ENCODE peak calls at places on chromosomes 7 and 10, in six cellular contexts. One of them, this sample, is unnamed.

GRCh38 chr7:47298636-47299035 is 283.3 kb downstream of the TNS3 start:
- DNase-seq in activated naive CD8-positive, alpha-beta T cell treated with anti-CD3 and anti-CD28 coated beads, Interleukin-2, amount 50 U/mL, for 16 hours: no peak
- DNase-seq in uterus: no peak
- DNase-seq in BJ: no peak
- DNase-seq in activated CD8-positive, alpha-beta memory T cell treated with anti-CD3 and anti-CD28 coated beads for 1 hour: no peak
- DNase-seq in HS-5: no peak
- DNase-seq in this sample: no peak

GRCh38 chr10:6061056-6061455 is 1.1 kb downstream of the IL2RA start:
- DNase-seq in activated naive CD8-positive, alpha-beta T cell treated with anti-CD3 and anti-CD28 coated beads, Interleukin-2, amount 50 U/mL, for 16 hours: no peak
- DNase-seq in uterus: no peak
- DNase-seq in HS-5: no peak
- DNase-seq in BJ: no peak
- DNase-seq in activated CD8-positive, alpha-beta memory T cell treated with anti-CD3 and anti-CD28 coated beads for 1 hour: no peak
- DNase-seq in this sample: no peak

GRCh38 chr10:110323503-110323902 is 18.8 kb upstream of the SMNDC1 start:
- DNase-seq in activated CD8-positive, alpha-beta memory T cell treated with anti-CD3 and anti-CD28 coated beads for 1 hour: no peak
- DNase-seq in uterus: no peak
- DNase-seq in activated naive CD8-positive, alpha-beta T cell treated with anti-CD3 and anti-CD28 coated beads, Interleukin-2, amount 50 U/mL, for 16 hours: no peak
- DNase-seq in BJ: peak
- DNase-seq in HS-5: peak
- DNase-seq in this sample: peak

GRCh38 chr10:23331567-23332290 is 12.9 kb downstream of the C10orf67 start:
- DNase-seq in activated CD8-positive, alpha-beta memory T cell treated with anti-CD3 and anti-CD28 coated beads for 1 hour: no peak
- DNase-seq in HS-5: peak
- DNase-seq in BJ: no peak
- DNase-seq in uterus: no peak
- DNase-seq in activated naive CD8-positive, alpha-beta T cell treated with anti-CD3 and anti-CD28 coated beads, Interleukin-2, amount 50 U/mL, for 16 hours: no peak
- DNase-seq in this sample: peak

GRCh38 chr10:470339-471003 is 219.0 kb downstream of the DIP2C start:
- DNase-seq in HS-5: no peak
- DNase-seq in BJ: no peak
- DNase-seq in uterus: no peak
- DNase-seq in activated CD8-positive, alpha-beta memory T cell treated with anti-CD3 and anti-CD28 coated beads for 1 hour: no peak
- DNase-seq in activated naive CD8-positive, alpha-beta T cell treated with anti-CD3 and anti-CD28 coated beads, Interleukin-2, amount 50 U/mL, for 16 hours: no peak
- DNase-seq in this sample: no peak

GRCh38 chr7:127885843-127886242 is 145.4 kb downstream of the LRRC4 start:
- DNase-seq in activated naive CD8-positive, alpha-beta T cell treated with anti-CD3 and anti-CD28 coated beads, Interleukin-2, amount 50 U/mL, for 16 hours: no peak
- DNase-seq in uterus: no peak
- DNase-seq in HS-5: no peak
- DNase-seq in activated CD8-positive, alpha-beta memory T cell treated with anti-CD3 and anti-CD28 coated beads for 1 hour: no peak
- DNase-seq in BJ: no peak
- DNase-seq in this sample: peak

GRCh38 chr7:120960714-120961113 is 10.1 kb downstream of the ING3 start:
- DNase-seq in uterus: no peak
- DNase-seq in activated naive CD8-positive, alpha-beta T cell treated with anti-CD3 and anti-CD28 coated beads, Interleukin-2, amount 50 U/mL, for 16 hours: no peak
- DNase-seq in activated CD8-positive, alpha-beta memory T cell treated with anti-CD3 and anti-CD28 coated beads for 1 hour: no peak
- DNase-seq in BJ: no peak
- DNase-seq in HS-5: no peak
- DNase-seq in this sample: no peak

GRCh38 chr10:99339563-99340047 is 10.4 kb downstream of the CNNM1 start:
- DNase-seq in activated naive CD8-positive, alpha-beta T cell treated with anti-CD3 and anti-CD28 coated beads, Interleukin-2, amount 50 U/mL, for 16 hours: no peak
- DNase-seq in HS-5: no peak
- DNase-seq in activated CD8-positive, alpha-beta memory T cell treated with anti-CD3 and anti-CD28 coated beads for 1 hour: no peak
- DNase-seq in BJ: no peak
- DNase-seq in uterus: no peak
- DNase-seq in this sample: no peak

GRCh38 chr10:112250555-112250954 is 32.6 kb upstream of the TECTB start:
- DNase-seq in HS-5: peak
- DNase-seq in BJ: no peak
- DNase-seq in activated CD8-positive, alpha-beta memory T cell treated with anti-CD3 and anti-CD28 coated beads for 1 hour: no peak
- DNase-seq in uterus: no peak
- DNase-seq in activated naive CD8-positive, alpha-beta T cell treated with anti-CD3 and anti-CD28 coated beads, Interleukin-2, amount 50 U/mL, for 16 hours: no peak
- DNase-seq in this sample: peak

GRCh38 chr10:125691160-125691981 is 8.4 kb upstream of the TEX36 start:
- DNase-seq in HS-5: no peak
- DNase-seq in activated CD8-positive, alpha-beta memory T cell treated with anti-CD3 and anti-CD28 coated beads for 1 hour: no peak
- DNase-seq in uterus: no peak
- DNase-seq in activated naive CD8-positive, alpha-beta T cell treated with anti-CD3 and anti-CD28 coated beads, Interleukin-2, amount 50 U/mL, for 16 hours: no peak
- DNase-seq in BJ: peak
- DNase-seq in this sample: peak

GRCh38 chr10:59004392-59004791 is 172.1 kb upstream of the PHYHIPL start:
- DNase-seq in activated CD8-positive, alpha-beta memory T cell treated with anti-CD3 and anti-CD28 coated beads for 1 hour: no peak
- DNase-seq in BJ: no peak
- DNase-seq in activated naive CD8-positive, alpha-beta T cell treated with anti-CD3 and anti-CD28 coated beads, Interleukin-2, amount 50 U/mL, for 16 hours: no peak
- DNase-seq in HS-5: no peak
- DNase-seq in uterus: no peak
- DNase-seq in this sample: no peak

GRCh38 chr7:2643386-2644229 is 11.8 kb downstream of the TTYH3 start:
- DNase-seq in BJ: no peak
- DNase-seq in HS-5: no peak
- DNase-seq in uterus: no peak
- DNase-seq in activated CD8-positive, alpha-beta memory T cell treated with anti-CD3 and anti-CD28 coated beads for 1 hour: no peak
- DNase-seq in activated naive CD8-positive, alpha-beta T cell treated with anti-CD3 and anti-CD28 coated beads, Interleukin-2, amount 50 U/mL, for 16 hours: no peak
- DNase-seq in this sample: no peak

GRCh38 chr10:48604408-48605263 is at the start of gene ARHGAP22:
- DNase-seq in uterus: peak
- DNase-seq in activated CD8-positive, alpha-beta memory T cell treated with anti-CD3 and anti-CD28 coated beads for 1 hour: no peak
- DNase-seq in BJ: no peak
- DNase-seq in HS-5: no peak
- DNase-seq in activated naive CD8-positive, alpha-beta T cell treated with anti-CD3 and anti-CD28 coated beads, Interleukin-2, amount 50 U/mL, for 16 hours: no peak
- DNase-seq in this sample: peak

GRCh38 chr10:62024026-62024701 is 122.7 kb downstream of the ARID5B start:
- DNase-seq in activated CD8-positive, alpha-beta memory T cell treated with anti-CD3 and anti-CD28 coated beads for 1 hour: no peak
- DNase-seq in HS-5: no peak
- DNase-seq in BJ: no peak
- DNase-seq in activated naive CD8-positive, alpha-beta T cell treated with anti-CD3 and anti-CD28 coated beads, Interleukin-2, amount 50 U/mL, for 16 hours: no peak
- DNase-seq in uterus: no peak
- DNase-seq in this sample: no peak

GRCh38 chr10:111249925-111250324 is 173.1 kb downstream of the ADRA2A start:
- DNase-seq in BJ: no peak
- DNase-seq in HS-5: no peak
- DNase-seq in activated CD8-positive, alpha-beta memory T cell treated with anti-CD3 and anti-CD28 coated beads for 1 hour: no peak
- DNase-seq in activated naive CD8-positive, alpha-beta T cell treated with anti-CD3 and anti-CD28 coated beads, Interleukin-2, amount 50 U/mL, for 16 hours: no peak
- DNase-seq in uterus: no peak
- DNase-seq in this sample: no peak

GRCh38 chr10:104300736-104301292 is 31.8 kb downstream of the GSTO2 start:
- DNase-seq in uterus: peak
- DNase-seq in activated CD8-positive, alpha-beta memory T cell treated with anti-CD3 and anti-CD28 coated beads for 1 hour: no peak
- DNase-seq in activated naive CD8-positive, alpha-beta T cell treated with anti-CD3 and anti-CD28 coated beads, Interleukin-2, amount 50 U/mL, for 16 hours: no peak
- DNase-seq in HS-5: peak
- DNase-seq in BJ: peak
- DNase-seq in this sample: peak

GRCh38 chr7:2272031-2272430 is 30.0 kb downstream of the NUDT1 start:
- DNase-seq in uterus: no peak
- DNase-seq in activated naive CD8-positive, alpha-beta T cell treated with anti-CD3 and anti-CD28 coated beads, Interleukin-2, amount 50 U/mL, for 16 hours: no peak
- DNase-seq in BJ: no peak
- DNase-seq in activated CD8-positive, alpha-beta memory T cell treated with anti-CD3 and anti-CD28 coated beads for 1 hour: no peak
- DNase-seq in HS-5: no peak
- DNase-seq in this sample: no peak

GRCh38 chr10:76080406-76080805 is 649.0 kb downstream of the LRMDA start:
- DNase-seq in activated CD8-positive, alpha-beta memory T cell treated with anti-CD3 and anti-CD28 coated beads for 1 hour: no peak
- DNase-seq in uterus: no peak
- DNase-seq in HS-5: no peak
- DNase-seq in activated naive CD8-positive, alpha-beta T cell treated with anti-CD3 and anti-CD28 coated beads, Interleukin-2, amount 50 U/mL, for 16 hours: no peak
- DNase-seq in BJ: peak
- DNase-seq in this sample: peak

GRCh38 chr7:134153493-134154093 is 26.5 kb downstream of the LRGUK start:
- DNase-seq in BJ: no peak
- DNase-seq in HS-5: no peak
- DNase-seq in activated naive CD8-positive, alpha-beta T cell treated with anti-CD3 and anti-CD28 coated beads, Interleukin-2, amount 50 U/mL, for 16 hours: no peak
- DNase-seq in uterus: no peak
- DNase-seq in activated CD8-positive, alpha-beta memory T cell treated with anti-CD3 and anti-CD28 coated beads for 1 hour: no peak
- DNase-seq in this sample: peak

GRCh38 chr10:6069101-6069931 is 7.1 kb upstream of the IL2RA start:
- DNase-seq in activated naive CD8-positive, alpha-beta T cell treated with anti-CD3 and anti-CD28 coated beads, Interleukin-2, amount 50 U/mL, for 16 hours: no peak
- DNase-seq in uterus: no peak
- DNase-seq in activated CD8-positive, alpha-beta memory T cell treated with anti-CD3 and anti-CD28 coated beads for 1 hour: no peak
- DNase-seq in HS-5: no peak
- DNase-seq in BJ: no peak
- DNase-seq in this sample: no peak

GRCh38 chr7:105028004-105028403 is 14.0 kb downstream of the KMT2E start:
- DNase-seq in HS-5: no peak
- DNase-seq in activated naive CD8-positive, alpha-beta T cell treated with anti-CD3 and anti-CD28 coated beads, Interleukin-2, amount 50 U/mL, for 16 hours: no peak
- DNase-seq in activated CD8-positive, alpha-beta memory T cell treated with anti-CD3 and anti-CD28 coated beads for 1 hour: no peak
- DNase-seq in uterus: no peak
- DNase-seq in BJ: no peak
- DNase-seq in this sample: no peak

GRCh38 chr7:80775481-80775880 is 137.0 kb downstream of the CD36 start:
- DNase-seq in activated CD8-positive, alpha-beta memory T cell treated with anti-CD3 and anti-CD28 coated beads for 1 hour: no peak
- DNase-seq in activated naive CD8-positive, alpha-beta T cell treated with anti-CD3 and anti-CD28 coated beads, Interleukin-2, amount 50 U/mL, for 16 hours: no peak
- DNase-seq in HS-5: no peak
- DNase-seq in BJ: no peak
- DNase-seq in uterus: no peak
- DNase-seq in this sample: no peak

GRCh38 chr10:91127341-91128082 is 93.0 kb upstream of the PCGF5 start:
- DNase-seq in uterus: no peak
- DNase-seq in BJ: no peak
- DNase-seq in activated CD8-positive, alpha-beta memory T cell treated with anti-CD3 and anti-CD28 coated beads for 1 hour: no peak
- DNase-seq in HS-5: no peak
- DNase-seq in activated naive CD8-positive, alpha-beta T cell treated with anti-CD3 and anti-CD28 coated beads, Interleukin-2, amount 50 U/mL, for 16 hours: no peak
- DNase-seq in this sample: no peak

GRCh38 chr10:90847436-90847835 is 10.4 kb downstream of the HTR7 start:
- DNase-seq in uterus: no peak
- DNase-seq in activated naive CD8-positive, alpha-beta T cell treated with anti-CD3 and anti-CD28 coated beads, Interleukin-2, amount 50 U/mL, for 16 hours: no peak
- DNase-seq in HS-5: no peak
- DNase-seq in BJ: no peak
- DNase-seq in activated CD8-positive, alpha-beta memory T cell treated with anti-CD3 and anti-CD28 coated beads for 1 hour: no peak
- DNase-seq in this sample: peak

GRCh38 chr7:12803542-12803941 is 116.1 kb downstream of the ARL4A start:
- DNase-seq in activated CD8-positive, alpha-beta memory T cell treated with anti-CD3 and anti-CD28 coated beads for 1 hour: no peak
- DNase-seq in activated naive CD8-positive, alpha-beta T cell treated with anti-CD3 and anti-CD28 coated beads, Interleukin-2, amount 50 U/mL, for 16 hours: no peak
- DNase-seq in HS-5: no peak
- DNase-seq in BJ: no peak
- DNase-seq in uterus: no peak
- DNase-seq in this sample: no peak

GRCh38 chr10:74753295-74754211 is 72.8 kb upstream of the KAT6B start:
- DNase-seq in uterus: peak
- DNase-seq in BJ: peak
- DNase-seq in HS-5: no peak
- DNase-seq in activated CD8-positive, alpha-beta memory T cell treated with anti-CD3 and anti-CD28 coated beads for 1 hour: no peak
- DNase-seq in activated naive CD8-positive, alpha-beta T cell treated with anti-CD3 and anti-CD28 coated beads, Interleukin-2, amount 50 U/mL, for 16 hours: no peak
- DNase-seq in this sample: no peak

GRCh38 chr10:57638411-57638810 is 629.3 kb downstream of the IPMK start:
- DNase-seq in HS-5: no peak
- DNase-seq in uterus: no peak
- DNase-seq in activated naive CD8-positive, alpha-beta T cell treated with anti-CD3 and anti-CD28 coated beads, Interleukin-2, amount 50 U/mL, for 16 hours: no peak
- DNase-seq in BJ: no peak
- DNase-seq in activated CD8-positive, alpha-beta memory T cell treated with anti-CD3 and anti-CD28 coated beads for 1 hour: no peak
- DNase-seq in this sample: no peak

GRCh38 chr10:60877777-60878120 is 66.2 kb downstream of the RHOBTB1 start:
- DNase-seq in uterus: no peak
- DNase-seq in BJ: no peak
- DNase-seq in activated naive CD8-positive, alpha-beta T cell treated with anti-CD3 and anti-CD28 coated beads, Interleukin-2, amount 50 U/mL, for 16 hours: no peak
- DNase-seq in activated CD8-positive, alpha-beta memory T cell treated with anti-CD3 and anti-CD28 coated beads for 1 hour: no peak
- DNase-seq in HS-5: no peak
- DNase-seq in this sample: peak

GRCh38 chr10:51427758-51428157 is 271.6 kb downstream of the CSTF2T start:
- DNase-seq in activated CD8-positive, alpha-beta memory T cell treated with anti-CD3 and anti-CD28 coated beads for 1 hour: no peak
- DNase-seq in activated naive CD8-positive, alpha-beta T cell treated with anti-CD3 and anti-CD28 coated beads, Interleukin-2, amount 50 U/mL, for 16 hours: no peak
- DNase-seq in uterus: no peak
- DNase-seq in HS-5: no peak
- DNase-seq in BJ: no peak
- DNase-seq in this sample: peak

GRCh38 chr10:130411496-130412070 is 275.4 kb downstream of the GLRX3 start:
- DNase-seq in activated naive CD8-positive, alpha-beta T cell treated with anti-CD3 and anti-CD28 coated beads, Interleukin-2, amount 50 U/mL, for 16 hours: no peak
- DNase-seq in HS-5: no peak
- DNase-seq in uterus: no peak
- DNase-seq in activated CD8-positive, alpha-beta memory T cell treated with anti-CD3 and anti-CD28 coated beads for 1 hour: no peak
- DNase-seq in BJ: no peak
- DNase-seq in this sample: no peak

GRCh38 chr10:96610817-96611216 is 24.0 kb upstream of the TM9SF3 start:
- DNase-seq in BJ: no peak
- DNase-seq in HS-5: no peak
- DNase-seq in activated naive CD8-positive, alpha-beta T cell treated with anti-CD3 and anti-CD28 coated beads, Interleukin-2, amount 50 U/mL, for 16 hours: no peak
- DNase-seq in uterus: no peak
- DNase-seq in activated CD8-positive, alpha-beta memory T cell treated with anti-CD3 and anti-CD28 coated beads for 1 hour: no peak
- DNase-seq in this sample: no peak

GRCh38 chr10:104937528-104937927 is 296.4 kb downstream of the SORCS3 start:
- DNase-seq in BJ: peak
- DNase-seq in HS-5: peak
- DNase-seq in activated CD8-positive, alpha-beta memory T cell treated with anti-CD3 and anti-CD28 coated beads for 1 hour: no peak
- DNase-seq in uterus: no peak
- DNase-seq in activated naive CD8-positive, alpha-beta T cell treated with anti-CD3 and anti-CD28 coated beads, Interleukin-2, amount 50 U/mL, for 16 hours: no peak
- DNase-seq in this sample: peak

GRCh38 chr7:109402107-109402506 is 832.4 kb downstream of the DNAJB9 start:
- DNase-seq in HS-5: no peak
- DNase-seq in activated CD8-positive, alpha-beta memory T cell treated with anti-CD3 and anti-CD28 coated beads for 1 hour: no peak
- DNase-seq in BJ: no peak
- DNase-seq in uterus: no peak
- DNase-seq in activated naive CD8-positive, alpha-beta T cell treated with anti-CD3 and anti-CD28 coated beads, Interleukin-2, amount 50 U/mL, for 16 hours: no peak
- DNase-seq in this sample: no peak

GRCh38 chr10:1048349-1048731 is 579 bp downstream of the IDI1 start:
- DNase-seq in BJ: no peak
- DNase-seq in activated CD8-positive, alpha-beta memory T cell treated with anti-CD3 and anti-CD28 coated beads for 1 hour: no peak
- DNase-seq in uterus: no peak
- DNase-seq in HS-5: no peak
- DNase-seq in activated naive CD8-positive, alpha-beta T cell treated with anti-CD3 and anti-CD28 coated beads, Interleukin-2, amount 50 U/mL, for 16 hours: no peak
- DNase-seq in this sample: no peak

GRCh38 chr7:23002698-23003097 is 11.2 kb downstream of the HYCC1 start:
- DNase-seq in uterus: no peak
- DNase-seq in HS-5: no peak
- DNase-seq in BJ: no peak
- DNase-seq in activated CD8-positive, alpha-beta memory T cell treated with anti-CD3 and anti-CD28 coated beads for 1 hour: no peak
- DNase-seq in activated naive CD8-positive, alpha-beta T cell treated with anti-CD3 and anti-CD28 coated beads, Interleukin-2, amount 50 U/mL, for 16 hours: no peak
- DNase-seq in this sample: no peak

GRCh38 chr7:44637788-44638594 is 31.6 kb downstream of the OGDH start:
- DNase-seq in BJ: peak
- DNase-seq in HS-5: peak
- DNase-seq in uterus: no peak
- DNase-seq in activated naive CD8-positive, alpha-beta T cell treated with anti-CD3 and anti-CD28 coated beads, Interleukin-2, amount 50 U/mL, for 16 hours: peak
- DNase-seq in activated CD8-positive, alpha-beta memory T cell treated with anti-CD3 and anti-CD28 coated beads for 1 hour: peak
- DNase-seq in this sample: peak

GRCh38 chr7:23341846-23342598 is 42.9 kb downstream of the MALSU1 start:
- DNase-seq in BJ: no peak
- DNase-seq in activated naive CD8-positive, alpha-beta T cell treated with anti-CD3 and anti-CD28 coated beads, Interleukin-2, amount 50 U/mL, for 16 hours: no peak
- DNase-seq in activated CD8-positive, alpha-beta memory T cell treated with anti-CD3 and anti-CD28 coated beads for 1 hour: no peak
- DNase-seq in uterus: no peak
- DNase-seq in HS-5: no peak
- DNase-seq in this sample: no peak